ENCODE peak calls at places on chromosomes 7 and 10, in ten cellular contexts. K is fibroblast of lung, V is IMR-90, D is hepatocyte, F is neuronal stem cell, C is OCI-LY7, L is Karpas-422, H is GM23248, B is neural progenitor cell, Q is HepG2. Z is an unnamed sample. For H3K36me3, the result is how much of the 10 kb centered on the place peaks cover.

GRCh38 chr7:149261829-149262617 is at the start of gene ZNF783:
- DNase-seq in K (peak), V (peak), D (peak), F (peak), C (peak), L (peak), H (peak), B (peak), Q (peak), Z (peak)

GRCh38 chr7:136146925-136147324 is 169.8 kb upstream of the MTPN start:
- DNase-seq in K (no peak), V (no peak), D (no peak), F (no peak), C (peak), L (no peak), H (no peak), B (no peak), Q (no peak), Z (no peak)

GRCh38 chr10:69802424-69803161 is 887 bp downstream of the COL13A1 start:
- DNase-seq in K (peak), V (peak), D (peak), F (peak), C (no peak), L (no peak), H (peak), B (peak), Q (no peak), Z (peak)

GRCh38 chr7:74217455-74218342 is 7.9 kb downstream of the LAT2 start:
- DNase-seq in K (no peak), V (peak), D (no peak), F (no peak), C (peak), L (peak), H (peak), B (no peak), Q (no peak), Z (no peak)

GRCh38 chr7:37921876-37922275 is 1.4 kb downstream of the EPDR1 start:
- DNase-seq in K (no peak), V (no peak), D (no peak), F (no peak), C (no peak), L (no peak), H (no peak), B (no peak), Q (no peak), Z (no peak)

GRCh38 chr7:81127991-81128390 is 209.1 kb upstream of the SEMA3C start:
- DNase-seq in K (no peak), V (peak), D (no peak), F (no peak), C (no peak), L (no peak), H (no peak), B (no peak), Q (no peak), Z (no peak)

GRCh38 chr7:68439897-68440296 is 1158.4 kb upstream of the AUTS2 start:
- DNase-seq in K (no peak), V (no peak), D (no peak), F (no peak), C (no peak), L (no peak), H (no peak), B (no peak), Q (no peak), Z (no peak)

GRCh38 chr7:150986099-150986512 is 4.7 kb upstream of the NOS3 start:
- DNase-seq in K (peak), V (peak), D (peak), F (no peak), C (peak), L (peak), H (peak), B (peak), Q (no peak), Z (peak)

GRCh38 chr10:31099664-31100063 is 68.0 kb upstream of the ZNF438 start:
- DNase-seq in K (no peak), V (peak), D (peak), F (no peak), C (no peak), L (no peak), H (no peak), B (no peak), Q (peak), Z (peak)

GRCh38 chr10:114239117-114239993 is at the start of gene VWA2:
- DNase-seq in K (no peak), V (no peak), D (peak), F (peak), C (peak), L (no peak), H (no peak), B (peak), Q (no peak), Z (no peak)

GRCh38 chr10:90168244-90168643 is 466.9 kb downstream of the KIF20B start:
- DNase-seq in K (no peak), V (no peak), D (no peak), F (no peak), C (no peak), L (no peak), H (no peak), B (no peak), Q (no peak), Z (no peak)

GRCh38 chr7:142606081-142606480 is 143.2 kb upstream of the PRSS1 start:
- DNase-seq in K (no peak), V (no peak), D (no peak), F (no peak), C (no peak), L (no peak), H (no peak), B (no peak), Q (no peak), Z (no peak)

GRCh38 chr10:49164587-49165188 is 23.5 kb downstream of the TMEM273 start:
- DNase-seq in K (peak), V (peak), D (peak), F (peak), C (peak), L (peak), H (peak), B (peak), Q (peak), Z (no peak)

GRCh38 chr10:30840386-30841074 is 191.1 kb downstream of the ZNF438 start:
- DNase-seq in K (peak), V (peak), D (no peak), F (no peak), C (no peak), L (no peak), H (no peak), B (no peak), Q (no peak), Z (peak)

GRCh38 chr10:69180525-69181204 is 631 bp downstream of the SUPV3L1 start:
- DNase-seq in K (no peak), V (peak), D (peak), F (peak), C (peak), L (peak), H (peak), B (peak), Q (no peak), Z (no peak)

GRCh38 chr7:82616059-82616723 is 172.6 kb upstream of the CACNA2D1 start:
- DNase-seq in K (no peak), V (no peak), D (no peak), F (no peak), C (no peak), L (no peak), H (no peak), B (no peak), Q (no peak), Z (no peak)

DNA sequence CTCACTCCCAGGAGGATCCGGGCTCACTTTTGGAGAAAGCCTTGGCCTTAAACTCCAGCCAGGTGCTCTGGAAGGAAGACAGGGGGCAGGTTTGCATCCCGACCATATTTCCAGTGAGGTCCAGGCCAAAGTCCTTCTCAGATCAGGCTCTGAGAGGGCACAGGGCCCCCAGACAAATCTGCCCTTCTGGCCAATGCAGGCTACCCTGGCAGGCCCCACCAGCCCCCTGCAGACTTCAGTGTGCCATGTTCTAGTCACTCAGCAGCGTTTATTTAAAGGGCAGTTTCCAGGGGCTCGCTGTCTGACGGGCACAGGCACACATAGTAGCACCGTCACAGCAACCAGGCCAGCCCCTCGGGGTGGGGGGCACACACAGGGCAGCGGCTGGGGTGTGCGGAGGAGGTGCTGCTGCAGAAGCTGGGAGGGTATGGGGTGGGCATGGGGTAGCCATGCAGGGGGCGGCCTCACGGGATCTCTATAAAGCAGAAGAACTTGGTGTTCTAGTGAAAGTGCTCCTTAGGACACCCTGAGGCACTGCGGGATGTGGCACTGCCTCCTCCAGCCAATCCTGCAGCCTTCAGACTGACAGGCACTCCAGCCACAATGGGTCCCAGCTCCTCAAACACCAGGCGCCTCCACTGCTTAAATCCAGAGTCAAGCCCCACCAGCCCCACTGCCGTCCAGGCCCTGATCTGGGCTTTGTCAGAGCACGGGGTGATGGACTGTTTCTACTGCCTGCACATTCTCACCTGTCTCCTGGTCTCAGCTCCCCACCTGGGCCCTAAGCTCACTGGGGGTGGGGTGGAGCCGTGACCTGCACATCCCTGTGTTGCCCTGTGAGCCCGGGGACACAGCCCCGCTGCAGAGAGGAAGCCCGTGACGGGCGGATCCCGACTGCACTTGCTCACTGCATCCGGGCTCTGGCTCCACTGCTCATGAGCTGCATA is 9.6 kb upstream of the PYROXD2 start:
- DNase-seq in K (no peak), V (no peak), D (no peak), F (no peak), C (no peak), L (no peak), H (no peak), B (no peak), Q (peak), Z (no peak)
- H3K36me3 ChIP-seq in K (under half), V (under half), D (under half), F (under half), C (under half), L (under half), H (under half), B (under half), Q (under half), Z (under half)

DNA sequence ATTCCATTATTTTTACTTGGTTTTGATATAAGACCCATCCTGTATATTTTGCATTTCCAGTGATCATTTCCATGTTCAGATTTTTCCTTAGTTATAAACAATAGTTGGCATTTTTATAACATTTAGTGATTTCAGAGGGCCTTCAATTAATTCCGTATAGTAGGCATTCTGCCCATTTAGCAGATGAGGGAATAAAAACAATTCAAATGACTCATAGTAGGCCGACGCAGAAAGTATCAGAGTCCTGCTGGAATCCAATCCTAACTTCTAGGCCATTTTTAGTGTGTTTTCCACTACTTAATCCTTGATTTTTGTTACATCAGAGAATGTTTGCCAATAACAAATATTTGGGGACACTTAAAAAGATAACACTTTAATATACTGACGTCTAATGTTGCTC is 15.4 kb downstream of the RNF32 start:
- DNase-seq in K (no peak), V (no peak), D (no peak), F (no peak), C (no peak), L (no peak), H (no peak), B (no peak), Q (no peak), Z (no peak)
- H3K27ac ChIP-seq in K (no peak), V (no peak), D (no peak), F (no peak), C (no peak), L (no peak), H (no peak), B (peak), Q (no peak), Z (no peak)

GRCh38 chr10:93267521-93267920 is 193.8 kb downstream of the CYP26A1 start:
- DNase-seq in K (no peak), V (no peak), D (no peak), F (no peak), C (no peak), L (no peak), H (no peak), B (no peak), Q (no peak), Z (no peak)
- H2AFZ ChIP-seq in K (no peak), V (no peak), D (no peak), F (no peak), C (no peak), L (no peak), H (no peak), B (no peak), Q (no peak), Z (no peak)

GRCh38 chr10:1116696-1117254 is 60.6 kb downstream of the WDR37 start:
- DNase-seq in K (no peak), V (no peak), D (no peak), F (no peak), C (no peak), L (no peak), H (no peak), B (no peak), Q (no peak), Z (no peak)
- H3K36me3 ChIP-seq in K (under half), V (under half), D (under half), F (half or more), C (half or more), L (under half), H (under half), B (under half), Q (half or more), Z (under half)